ENCODE peak calls at places on chromosomes 13 and 19, in eight cellular contexts. B is tibial nerve, H is uterus, V is HCT116, C is H54, X is HepG2, Q is NB4, J is lower leg skin. Y is an unnamed sample.

GRCh38 chr13:33721719-33722118 is 96.2 kb upstream of the RFC3 start:
- DNase-seq in C (no peak), V (no peak), J (no peak), X (no peak), H (no peak), Q (no peak), B (no peak), Y (no peak)

GRCh38 chr19:8611391-8611883 is 922 bp upstream of the ADAMTS10 start:
- DNase-seq in X (no peak), Q (peak; percentile 72), C (no peak), J (no peak), B (no peak), V (no peak), H (peak; percentile 36), Y (no peak)

GRCh38 chr19:28710278-28710677 is 502.7 kb downstream of the UQCRFS1 start:
- DNase-seq in X (peak; percentile 43), J (no peak), V (peak; percentile 34), C (no peak), Q (peak; percentile 63), H (no peak), B (peak; percentile 28), Y (peak; percentile 45)

GRCh38 chr13:94707400-94708021 is 4.8 kb downstream of the SOX21 start:
- DNase-seq in Q (no peak), X (no peak), B (no peak), J (no peak), C (no peak), H (no peak), V (no peak), Y (peak; percentile 62)

GRCh38 chr13:44306401-44307192 is 67.0 kb upstream of the SERP2 start:
- DNase-seq in Q (no peak), H (peak; percentile 87), C (peak; percentile 38), X (no peak), V (peak; percentile 99), B (peak; percentile 37), J (no peak), Y (no peak)

GRCh38 chr13:48876289-48876688 is 99.4 kb upstream of the FNDC3A start:
- DNase-seq in B (no peak), H (no peak), J (no peak), X (no peak), V (no peak), Q (no peak), C (no peak), Y (no peak)

GRCh38 chr13:79571147-79571546 is 90.2 kb downstream of the NDFIP2 start:
- DNase-seq in H (no peak), Q (no peak), J (no peak), X (no peak), C (no peak), B (no peak), V (no peak), Y (no peak)

GRCh38 chr19:35899547-35900214 is 659 bp downstream of the NFKBID start:
- DNase-seq in Q (peak; percentile 81), V (peak; percentile 72), X (peak; percentile 47), J (peak; percentile 95), H (peak; percentile 80), C (peak; percentile 94), B (peak; percentile 65), Y (peak; percentile 90)

GRCh38 chr13:20161951-20162300 is 1.1 kb upstream of the GJA3 start:
- DNase-seq in Q (no peak), H (no peak), X (no peak), C (no peak), B (no peak), J (no peak), V (no peak), Y (no peak)

GRCh38 chr13:41428155-41428554 is 29.2 kb upstream of the RGCC start:
- DNase-seq in Q (no peak), H (no peak), J (no peak), C (no peak), B (no peak), V (no peak), X (no peak), Y (no peak)

GRCh38 chr19:4589579-4590410 is 30.3 kb upstream of the SEMA6B start:
- DNase-seq in Q (peak; percentile 48), B (no peak), C (no peak), J (no peak), H (no peak), V (no peak), X (peak; percentile 65), Y (peak; percentile 77)

GRCh38 chr19:799076-799881 is 2.0 kb downstream of the PTBP1 start:
- DNase-seq in V (no peak), C (no peak), X (peak; percentile 55), B (no peak), Q (peak; percentile 50), H (no peak), J (no peak), Y (peak; percentile 11)

GRCh38 chr13:113021811-113022210 is 52.8 kb downstream of the MCF2L start:
- DNase-seq in J (no peak), V (no peak), H (no peak), Q (no peak), C (no peak), X (no peak), B (no peak), Y (no peak)

GRCh38 chr19:36060430-36060829 is 5.7 kb downstream of the WDR62 start:
- DNase-seq in J (no peak), V (no peak), C (peak; percentile 53), Q (peak; percentile 30), H (peak; percentile 35), X (no peak), B (peak; percentile 53), Y (peak; percentile 42)

GRCh38 chr19:38245826-38246498 is 10.2 kb downstream of the PPP1R14A start:
- DNase-seq in H (no peak), Q (no peak), V (no peak), B (no peak), J (no peak), X (no peak), C (no peak), Y (no peak)

GRCh38 chr19:41959056-41960053 is at the start of gene RABAC1:
- DNase-seq in C (peak; percentile 99), Q (peak; percentile 78), H (peak; percentile 94), X (peak; percentile 83), J (peak; percentile 97), B (peak; percentile 86), V (peak; percentile 85), Y (peak; percentile 93)
- TF ChIP-seq POLR2A in C (peak; percentile 71), Q (no peak), H (peak; percentile 27), X (peak; percentile 59), J (no peak), B (no peak), V (peak; percentile 37), Y (no peak)

DNA sequence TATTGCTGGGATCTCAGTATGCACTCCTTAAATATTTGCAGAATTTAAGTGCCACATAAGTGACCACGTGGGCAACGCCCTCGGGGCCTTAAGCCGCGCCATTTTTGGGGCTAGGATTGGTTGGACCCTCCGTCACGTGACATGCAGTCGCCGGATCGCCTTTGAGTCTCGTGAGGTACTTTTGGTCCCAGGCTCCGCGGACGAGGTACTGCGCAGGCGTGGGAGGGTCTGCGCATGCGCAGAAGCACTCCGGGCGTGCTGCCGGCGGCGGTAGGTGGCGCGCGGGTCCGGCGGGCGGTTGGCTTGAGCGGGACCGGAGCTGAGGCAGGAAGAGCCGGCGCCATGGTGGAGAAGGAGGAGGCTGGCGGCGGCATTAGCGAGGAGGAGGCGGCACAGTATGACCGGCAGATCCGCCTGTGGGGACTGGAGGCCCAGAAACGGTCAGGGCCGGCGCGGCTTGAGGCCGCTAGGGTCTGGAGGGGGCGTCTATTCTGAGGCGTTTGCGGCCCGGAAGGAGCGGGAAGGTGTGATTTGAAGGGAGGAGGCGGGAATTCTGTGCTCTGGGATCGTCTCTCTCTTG is at the start of gene SAE1:
- DNase-seq in H (peak; percentile 93), C (peak; percentile 84), Q (peak; percentile 100), B (peak; percentile 84), J (peak; percentile 98), V (peak; percentile 99), X (peak; percentile 97), Y (peak; percentile 97)
- TF ChIP-seq POLR2A in H (peak; percentile 72), C (peak; percentile 82), Q (peak; percentile 100), B (peak; percentile 43), J (no peak), V (no peak), X (peak; percentile 81), Y (peak; percentile 94)

GRCh38 chr19:47371269-47371668 is 22.2 kb downstream of the DHX34 start:
- DNase-seq in Q (no peak), B (no peak), V (no peak), J (no peak), C (no peak), H (no peak), X (no peak), Y (no peak)
- TF ChIP-seq POLR2A in Q (no peak), B (no peak), V (no peak), J (no peak), C (no peak), H (no peak), X (no peak), Y (no peak)

GRCh38 chr19:49554701-49555181 is 25.6 kb downstream of the NOSIP start:
- DNase-seq in B (no peak), C (no peak), H (peak; percentile 48), J (no peak), X (no peak), V (no peak), Q (no peak), Y (no peak)

GRCh38 chr19:49551531-49551930 is 23.7 kb downstream of the RCN3 start:
- DNase-seq in V (no peak), B (no peak), J (no peak), X (no peak), H (no peak), C (no peak), Q (no peak), Y (no peak)

GRCh38 chr19:49555600-49556411 is 24.6 kb downstream of the NOSIP start:
- DNase-seq in X (no peak), C (peak; percentile 58), Q (peak; percentile 48), J (peak; percentile 90), V (peak; percentile 40), H (peak; percentile 77), B (peak; percentile 77), Y (peak; percentile 96)

GRCh38 chr19:49553451-49554271 is 25.9 kb downstream of the RCN3 start:
- DNase-seq in B (no peak), C (peak; percentile 81), V (no peak), X (peak; percentile 79), J (no peak), H (no peak), Q (no peak), Y (no peak)

GRCh38 chr19:49552749-49553148 is 24.9 kb downstream of the RCN3 start:
- DNase-seq in X (no peak), J (no peak), V (no peak), B (no peak), H (no peak), Q (no peak), C (no peak), Y (no peak)
- TF ChIP-seq POLR2A in X (no peak), J (no peak), V (no peak), B (no peak), H (no peak), Q (no peak), C (no peak), Y (no peak)

DNA sequence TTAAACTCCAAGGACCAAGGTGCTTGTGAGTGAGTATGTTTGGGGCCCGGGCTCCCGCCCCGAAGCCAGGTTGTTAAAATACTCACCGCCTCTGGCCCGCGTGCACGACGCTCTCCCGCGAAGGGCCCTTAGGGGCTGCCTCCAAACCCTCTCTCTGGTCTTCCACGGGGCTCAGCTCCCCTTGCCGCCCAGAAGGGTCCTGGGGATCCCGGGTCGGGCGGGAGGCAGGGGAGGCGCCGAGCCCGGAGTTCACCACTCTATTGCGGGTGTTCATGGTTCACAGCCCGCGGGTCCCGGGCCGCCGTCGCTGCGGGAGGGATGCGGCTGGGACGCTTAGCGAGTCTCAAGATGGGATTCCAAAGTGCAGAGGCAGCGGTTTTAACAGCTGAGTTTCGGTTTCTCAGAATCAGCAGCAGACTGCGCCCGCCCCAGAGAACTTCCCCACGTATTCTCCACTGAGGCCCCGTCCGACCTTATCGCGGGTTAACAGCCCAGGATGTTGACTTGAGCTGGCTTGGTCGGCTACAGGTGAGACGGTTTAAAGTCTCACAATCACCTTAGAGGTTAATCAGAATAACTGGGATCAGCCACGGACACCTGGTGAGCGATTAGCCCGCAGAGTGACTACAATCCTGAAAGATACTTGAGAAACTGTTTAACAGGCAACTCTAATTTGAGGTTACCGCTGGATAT is at the start of gene EPSTI1:
- DNase-seq in V (no peak), B (peak; percentile 61), H (peak; percentile 68), J (peak; percentile 92), Q (peak; percentile 71), C (peak; percentile 24), X (no peak), Y (peak; percentile 18)
- TF ChIP-seq POLR2A in V (no peak), B (peak; percentile 12), H (no peak), J (no peak), Q (no peak), C (no peak), X (no peak), Y (no peak)